ENCODE peak calls at places on chromosomes 7 and 10, in five cellular contexts. O is kidney, H is transverse colon, N is AG04450, A is left ventricle myocardium inferior. U is an unnamed sample.

GRCh38 chr10:34522542-34522941 is 292.6 kb downstream of the PARD3 start:
- DNase-seq in O (no peak), H (no peak), N (no peak), A (no peak), U (no peak)

GRCh38 chr10:48902096-48902495 is 37.5 kb downstream of the LRRC18 start:
- DNase-seq in O (no peak), H (no peak), N (no peak), A (no peak), U (no peak)

GRCh38 chr10:109203616-109204375 is 719.5 kb downstream of the XPNPEP1 start:
- DNase-seq in O (no peak), H (no peak), N (no peak), A (no peak), U (no peak)

GRCh38 chr10:122853665-122854313 is 8.1 kb upstream of the CUZD1 start:
- DNase-seq in O (no peak), H (no peak), N (no peak), A (no peak), U (no peak)

GRCh38 chr7:108973075-108973474 is 403.4 kb downstream of the DNAJB9 start:
- DNase-seq in O (no peak), H (no peak), N (no peak), A (no peak), U (no peak)

GRCh38 chr7:27208998-27209397 is 9.1 kb upstream of the HOXA13 start:
- DNase-seq in O (no peak), H (no peak), N (no peak), A (no peak), U (no peak)

GRCh38 chr10:121442536-121442935 is 155.7 kb downstream of the FGFR2 start:
- DNase-seq in O (no peak), H (no peak), N (no peak), A (no peak), U (no peak)

GRCh38 chr10:37222046-37222445 is 96.6 kb downstream of the ANKRD30A start:
- DNase-seq in O (no peak), H (no peak), N (no peak), A (no peak), U (no peak)

GRCh38 chr7:49580000-49580399 is 193.4 kb upstream of the VWC2 start:
- DNase-seq in O (peak; percentile 63), H (no peak), N (no peak), A (no peak), U (no peak)
- TF ChIP-seq CTCF in O (no peak), H (no peak), N (no peak), A (no peak), U (no peak)

GRCh38 chr10:99233000-99233679 is 2.5 kb downstream of the HPSE2 start:
- DNase-seq in O (no peak), H (no peak), N (no peak), A (no peak), U (no peak)
- H3K4me3 ChIP-seq in O (no peak overlapping the region), H (peak overlapping the region; percentile 58), N (no peak overlapping the region), A (peak overlapping the region; percentile 65), U (no peak overlapping the region)

GRCh38 chr10:103697787-103698186 is 157.6 kb downstream of the SH3PXD2A start:
- DNase-seq in O (no peak), H (no peak), N (no peak), A (no peak), U (no peak)

GRCh38 chr10:103700436-103700715 is 155.0 kb downstream of the SH3PXD2A start:
- DNase-seq in O (no peak), H (no peak), N (no peak), A (no peak), U (no peak)

GRCh38 chr10:103698266-103698665 is 157.1 kb downstream of the SH3PXD2A start:
- DNase-seq in O (no peak), H (no peak), N (no peak), A (no peak), U (no peak)

GRCh38 chr10:103701380-103702222 is 153.8 kb downstream of the SH3PXD2A start:
- DNase-seq in O (no peak), H (no peak), N (no peak), A (no peak), U (no peak)

GRCh38 chr10:103699611-103700435 is 155.6 kb downstream of the SH3PXD2A start:
- DNase-seq in O (no peak), H (no peak), N (no peak), A (no peak), U (no peak)
- TF ChIP-seq CTCF in O (no peak), H (no peak), N (peak; percentile 19), A (no peak), U (no peak)

DNA sequence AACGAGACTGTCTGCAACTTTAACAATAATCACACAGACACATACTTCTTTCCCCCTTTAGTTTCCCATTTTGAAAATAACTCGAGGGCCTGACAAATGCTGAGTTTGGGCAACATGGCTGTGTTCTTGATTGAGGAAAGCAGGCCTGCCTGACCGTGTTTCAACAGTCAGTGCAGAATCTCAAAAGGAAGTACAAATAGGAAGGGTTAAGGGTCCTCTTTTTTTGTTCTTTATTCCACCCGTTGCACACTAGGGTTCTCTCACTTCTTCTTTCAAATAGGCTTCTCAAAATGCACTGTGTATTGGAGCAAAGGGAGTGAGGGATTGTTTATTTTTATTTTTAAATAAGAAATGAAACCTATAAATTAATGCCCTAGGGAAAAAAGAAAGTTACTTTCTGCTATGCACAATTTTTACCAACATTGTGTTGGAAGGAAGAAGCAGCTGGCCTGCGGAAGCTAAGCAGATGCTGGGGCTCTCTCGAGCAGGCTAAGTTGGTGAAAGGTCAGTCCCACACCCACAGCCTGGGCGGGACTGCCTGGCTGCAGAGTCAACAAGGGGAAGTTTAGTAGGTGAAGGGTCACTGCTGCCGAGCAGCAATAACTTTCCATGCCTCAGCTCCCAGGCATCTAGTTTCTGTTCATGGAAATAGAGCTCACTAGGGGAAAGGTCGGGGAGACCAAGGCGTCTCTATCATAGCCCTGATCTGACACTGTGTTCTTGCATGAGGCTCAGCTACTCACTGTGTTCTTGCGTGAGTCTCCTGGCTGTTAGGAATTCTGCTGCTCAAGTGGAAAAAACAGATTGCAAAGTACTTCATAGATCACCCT is 12.2 kb upstream of the PDK4 start:
- DNase-seq in O (peak; percentile 97), H (peak; percentile 96), N (peak; percentile 82), A (peak; percentile 93), U (peak; percentile 75)
- H3K4me3 ChIP-seq in O (peak overlapping the region; percentile 35), H (peak overlapping the region; percentile 16), N (peak overlapping the region; percentile 15), A (peak overlapping the region; percentile 53), U (no peak overlapping the region)

DNA sequence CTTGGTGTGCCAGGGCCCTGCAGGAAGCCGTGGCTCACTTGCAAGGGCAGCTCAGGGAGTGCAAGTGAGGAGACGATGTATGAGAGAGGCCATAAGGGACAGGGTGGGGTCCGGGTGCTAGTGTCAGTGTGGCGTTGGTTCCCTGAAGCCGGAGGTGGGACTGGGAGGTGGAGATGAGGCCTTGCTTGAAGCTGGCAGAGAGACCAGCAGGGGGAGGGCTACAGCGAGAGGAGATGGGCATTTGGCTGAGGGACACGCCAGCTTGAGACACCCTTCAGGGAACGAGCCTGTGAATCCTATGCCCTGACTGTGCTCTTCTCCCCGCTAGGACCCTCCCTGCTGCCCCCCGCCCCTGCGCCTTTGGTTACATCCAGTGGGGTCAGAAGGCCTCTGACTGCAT is 529.1 kb downstream of the TCERG1L start:
- DNase-seq in O (peak; percentile 45), H (no peak), N (no peak), A (no peak), U (no peak)
- TF ChIP-seq CTCF in O (no peak), H (no peak), N (no peak), A (no peak), U (no peak)

GRCh38 chr10:71963351-71963755 is 842 bp upstream of the CHST3 start:
- DNase-seq in O (peak; percentile 77), H (no peak), N (no peak), A (peak; percentile 39), U (no peak)
- H3K4me3 ChIP-seq in O (peak overlapping the region; percentile 44), H (peak overlapping the region; percentile 57), N (no peak overlapping the region), A (peak overlapping the region; percentile 94), U (peak overlapping the region; percentile 89)

GRCh38 chr7:31764457-31764856 is 77.4 kb downstream of the PPP1R17 start:
- DNase-seq in O (no peak), H (no peak), N (no peak), A (no peak), U (no peak)

GRCh38 chr7:31772211-31772610 is 85.2 kb downstream of the PPP1R17 start:
- DNase-seq in O (no peak), H (no peak), N (no peak), A (no peak), U (no peak)

GRCh38 chr7:31763548-31763947 is 76.5 kb downstream of the PPP1R17 start:
- DNase-seq in O (no peak), H (no peak), N (no peak), A (no peak), U (no peak)

GRCh38 chr7:31767686-31768358 is 80.8 kb downstream of the PPP1R17 start:
- DNase-seq in O (no peak), H (no peak), N (no peak), A (no peak), U (no peak)
- TF ChIP-seq CTCF in O (no peak), H (no peak), N (no peak), A (no peak), U (no peak)

DNA sequence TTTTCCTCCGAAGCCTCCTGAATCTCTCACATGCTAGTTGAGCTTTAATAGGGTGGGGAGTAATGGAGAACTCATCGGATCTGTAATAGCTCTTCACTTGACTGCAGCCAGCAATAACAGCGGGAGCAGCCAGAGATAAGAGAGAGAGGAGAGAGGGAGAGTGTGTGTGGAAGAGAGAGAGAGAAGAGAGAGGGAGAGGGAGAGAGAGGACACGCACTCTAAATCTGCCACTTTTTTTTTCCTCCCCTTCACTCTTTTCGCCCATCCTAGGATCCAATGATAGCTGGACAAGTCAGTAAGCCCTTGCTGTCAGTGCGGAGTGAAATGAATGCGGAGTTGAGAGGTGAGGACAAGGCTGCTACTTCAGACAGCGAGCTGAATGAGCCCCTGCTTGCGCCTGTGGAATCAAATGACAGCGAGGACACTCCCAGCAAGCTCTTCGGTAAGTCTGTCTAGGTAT is 107.9 kb downstream of the POU6F2 start:
- DNase-seq in O (no peak), H (no peak), N (no peak), A (no peak), U (no peak)
- H3K4me3 ChIP-seq in O (peak overlapping the region; percentile 60), H (no peak overlapping the region), N (no peak overlapping the region), A (peak overlapping the region; percentile 57), U (no peak overlapping the region)